ENCODE peak calls at places on chromosome 14, in six cellular contexts. I, R, W, X, N and O are unnamed samples.

GRCh38 chr14:79543966-79544365 is 667.3 kb downstream of the DIO2 start:
- DNase-seq in I (no peak), R (no peak), W (no peak), X (peak), N (no peak), O (peak)

GRCh38 chr14:80213602-80214001 is 2.3 kb upstream of the DIO2 start:
- DNase-seq in I (no peak), R (peak), W (peak), X (peak), N (no peak), O (peak)

GRCh38 chr14:74324945-74325361 is 22.2 kb upstream of the ABCD4 start:
- DNase-seq in I (no peak), R (no peak), W (no peak), X (peak), N (no peak), O (peak)

GRCh38 chr14:63727231-63727735 is 582 bp downstream of the SGPP1 start:
- DNase-seq in I (no peak), R (peak), W (no peak), X (peak), N (no peak), O (peak)

GRCh38 chr14:67493092-67493717 is 4.7 kb upstream of the TMEM229B start:
- DNase-seq in I (no peak), R (no peak), W (no peak), X (no peak), N (no peak), O (no peak)

GRCh38 chr14:96635850-96636249 is 133.7 kb downstream of the PAPOLA start:
- DNase-seq in I (peak), R (no peak), W (no peak), X (no peak), N (no peak), O (peak)

GRCh38 chr14:92481811-92482559 is 31.6 kb upstream of the RIN3 start:
- DNase-seq in I (no peak), R (no peak), W (no peak), X (no peak), N (no peak), O (no peak)

GRCh38 chr14:23575086-23575485 is 3.5 kb downstream of the JPH4 start:
- DNase-seq in I (no peak), R (no peak), W (no peak), X (no peak), N (no peak), O (no peak)

GRCh38 chr14:101926085-101926484 is 38.3 kb upstream of the DYNC1H1 start:
- DNase-seq in I (no peak), R (no peak), W (no peak), X (no peak), N (no peak), O (no peak)

GRCh38 chr14:61751475-61751989 is 10.7 kb upstream of the SNAPC1 start:
- DNase-seq in I (no peak), R (no peak), W (no peak), X (no peak), N (no peak), O (no peak)

GRCh38 chr14:56774503-56774902 is 35.8 kb downstream of the OTX2 start:
- DNase-seq in I (no peak), R (no peak), W (no peak), X (no peak), N (no peak), O (no peak)

GRCh38 chr14:75290851-75291250 is 12.2 kb downstream of the FOS start:
- DNase-seq in I (no peak), R (no peak), W (no peak), X (no peak), N (no peak), O (no peak)

GRCh38 chr14:70398706-70399431 is 18.0 kb downstream of the SYNJ2BP start:
- DNase-seq in I (no peak), R (no peak), W (no peak), X (no peak), N (no peak), O (no peak)

GRCh38 chr14:78253986-78254385 is 83.8 kb downstream of the NRXN3 start:
- DNase-seq in I (no peak), R (no peak), W (no peak), X (no peak), N (no peak), O (peak)

GRCh38 chr14:54338696-54339317 is 58.0 kb upstream of the CDKN3 start:
- DNase-seq in I (no peak), R (no peak), W (no peak), X (peak), N (no peak), O (peak)

GRCh38 chr14:19974844-19975243 is 547 bp upstream of the OR4K15 start:
- DNase-seq in I (no peak), R (no peak), W (no peak), X (no peak), N (peak), O (no peak)

GRCh38 chr14:31382221-31382620 is 38.1 kb downstream of the HEATR5A start:
- DNase-seq in I (no peak), R (no peak), W (no peak), X (no peak), N (no peak), O (no peak)

GRCh38 chr14:60650382-60650961 is 1.2 kb upstream of the SIX1 start:
- DNase-seq in I (no peak), R (no peak), W (no peak), X (no peak), N (no peak), O (no peak)

GRCh38 chr14:50366115-50366514 is 30.6 kb downstream of the CDKL1 start:
- DNase-seq in I (no peak), R (no peak), W (no peak), X (no peak), N (no peak), O (peak)

GRCh38 chr14:92933481-92933880 is 10.5 kb downstream of the CHGA start:
- DNase-seq in I (no peak), R (no peak), W (no peak), X (no peak), N (no peak), O (no peak)

GRCh38 chr14:60648169-60648933 is 926 bp downstream of the SIX1 start:
- DNase-seq in I (no peak), R (no peak), W (no peak), X (no peak), N (no peak), O (peak)

GRCh38 chr14:75098682-75099081 is 28.2 kb downstream of the NEK9 start:
- DNase-seq in I (no peak), R (no peak), W (no peak), X (no peak), N (no peak), O (no peak)